ENCODE peak calls at places on chromosomes 2 and 18, in ten cellular contexts. Y, T, F, V, D, L, O, A, U and I are unnamed samples.

GRCh38 chr2:42386684-42387083 is 25.7 kb upstream of the COX7A2L start:
- DNase-seq in Y (peak), T (no peak), F (no peak), V (no peak), D (no peak), L (no peak), O (no peak), A (no peak), U (no peak), I (no peak)

GRCh38 chr2:235054497-235054896 is 102.7 kb downstream of the SH3BP4 start:
- DNase-seq in Y (no peak), T (no peak), F (no peak), V (peak), D (no peak), L (no peak), O (peak), A (no peak), U (no peak), I (no peak)

GRCh38 chr2:113341191-113341590 is 62.5 kb upstream of the PAX8 start:
- DNase-seq in Y (no peak), T (no peak), F (no peak), V (no peak), D (no peak), L (no peak), O (no peak), A (peak), U (no peak), I (no peak)

GRCh38 chr2:232335859-232336215 is 42.7 kb upstream of the ALPP start:
- DNase-seq in Y (no peak), T (peak), F (no peak), V (peak), D (no peak), L (peak), O (no peak), A (no peak), U (peak), I (no peak)

GRCh38 chr2:218392459-218392858 is 7.2 kb upstream of the CTDSP1 start:
- DNase-seq in Y (no peak), T (no peak), F (no peak), V (no peak), D (no peak), L (no peak), O (no peak), A (no peak), U (no peak), I (no peak)

GRCh38 chr18:9961031-9961430 is 47.2 kb downstream of the VAPA start:
- DNase-seq in Y (no peak), T (no peak), F (no peak), V (no peak), D (no peak), L (no peak), O (no peak), A (no peak), U (no peak), I (no peak)

GRCh38 chr2:238172439-238172838 is 13.7 kb downstream of the ERFE start:
- DNase-seq in Y (no peak), T (no peak), F (no peak), V (no peak), D (no peak), L (no peak), O (no peak), A (no peak), U (no peak), I (no peak)

GRCh38 chr18:51025512-51025911 is 4.5 kb upstream of the SMAD4 start:
- DNase-seq in Y (no peak), T (no peak), F (no peak), V (no peak), D (no peak), L (no peak), O (no peak), A (no peak), U (no peak), I (no peak)

GRCh38 chr2:239304533-239305221 is 96.1 kb downstream of the HDAC4 start:
- DNase-seq in Y (no peak), T (no peak), F (no peak), V (peak), D (no peak), L (peak), O (peak), A (peak), U (peak), I (no peak)

GRCh38 chr18:80112623-80113248 is 3.7 kb downstream of the ADNP2 start:
- DNase-seq in Y (no peak), T (no peak), F (no peak), V (no peak), D (no peak), L (no peak), O (no peak), A (no peak), U (no peak), I (no peak)

GRCh38 chr2:205496777-205497176 is 185.5 kb upstream of the NRP2 start:
- DNase-seq in Y (no peak), T (no peak), F (peak), V (no peak), D (no peak), L (no peak), O (no peak), A (no peak), U (no peak), I (no peak)

GRCh38 chr2:63537306-63537705 is 51.0 kb downstream of the WDPCP start:
- DNase-seq in Y (no peak), T (no peak), F (peak), V (no peak), D (no peak), L (no peak), O (no peak), A (no peak), U (no peak), I (no peak)

GRCh38 chr18:46098616-46098933 is 479 bp upstream of the ATP5F1A start:
- DNase-seq in Y (no peak), T (no peak), F (no peak), V (no peak), D (no peak), L (no peak), O (no peak), A (no peak), U (no peak), I (no peak)

GRCh38 chr18:26421503-26421902 is 126.8 kb downstream of the KCTD1 start:
- DNase-seq in Y (no peak), T (no peak), F (no peak), V (no peak), D (peak), L (peak), O (no peak), A (no peak), U (no peak), I (no peak)

GRCh38 chr2:108323619-108324018 is 34.9 kb downstream of the SULT1C2 start:
- DNase-seq in Y (no peak), T (no peak), F (peak), V (no peak), D (no peak), L (no peak), O (no peak), A (no peak), U (no peak), I (no peak)

GRCh38 chr2:152740743-152741328 is 22.4 kb downstream of the ARL6IP6 start:
- DNase-seq in Y (peak), T (no peak), F (peak), V (no peak), D (no peak), L (no peak), O (no peak), A (no peak), U (no peak), I (no peak)

GRCh38 chr2:37283207-37283606 is 41.4 kb downstream of the PRKD3 start:
- DNase-seq in Y (no peak), T (no peak), F (peak), V (no peak), D (no peak), L (no peak), O (no peak), A (no peak), U (no peak), I (no peak)

GRCh38 chr2:190912731-190913130 is 32.1 kb downstream of the GLS start:
- DNase-seq in Y (no peak), T (no peak), F (peak), V (no peak), D (no peak), L (no peak), O (no peak), A (no peak), U (no peak), I (no peak)

GRCh38 chr2:221779614-221780067 is 207.5 kb upstream of the EPHA4 start:
- DNase-seq in Y (no peak), T (no peak), F (peak), V (no peak), D (no peak), L (peak), O (no peak), A (no peak), U (peak), I (no peak)

GRCh38 chr18:76519156-76519549 is 24.1 kb upstream of the ZNF516 start:
- DNase-seq in Y (no peak), T (no peak), F (no peak), V (no peak), D (no peak), L (no peak), O (no peak), A (no peak), U (no peak), I (no peak)

GRCh38 chr18:35457140-35457704 is 40.5 kb downstream of the INO80C start:
- DNase-seq in Y (no peak), T (no peak), F (no peak), V (no peak), D (no peak), L (no peak), O (no peak), A (no peak), U (no peak), I (no peak)

GRCh38 chr18:31685097-31686082 is 1.0 kb upstream of the B4GALT6 start:
- DNase-seq in Y (peak), T (peak), F (peak), V (peak), D (no peak), L (peak), O (peak), A (peak), U (peak), I (no peak)

GRCh38 chr2:99938250-99938649 is 204.1 kb downstream of the AFF3 start:
- DNase-seq in Y (no peak), T (no peak), F (no peak), V (no peak), D (no peak), L (no peak), O (no peak), A (no peak), U (no peak), I (no peak)

GRCh38 chr2:28134262-28134812 is 243.8 kb downstream of the BABAM2 start:
- DNase-seq in Y (no peak), T (peak), F (no peak), V (peak), D (no peak), L (peak), O (no peak), A (no peak), U (peak), I (peak)

GRCh38 chr18:3454365-3455089 is 4.6 kb downstream of the TGIF1 start:
- DNase-seq in Y (no peak), T (no peak), F (peak), V (no peak), D (no peak), L (no peak), O (no peak), A (peak), U (peak), I (peak)

GRCh38 chr2:157261199-157261782 is 3.8 kb downstream of the GALNT5 start:
- DNase-seq in Y (peak), T (no peak), F (peak), V (peak), D (no peak), L (no peak), O (no peak), A (no peak), U (peak), I (peak)

GRCh38 chr2:180655393-180655792 is 325.0 kb upstream of the UBE2E3 start:
- DNase-seq in Y (no peak), T (no peak), F (no peak), V (no peak), D (no peak), L (no peak), O (no peak), A (no peak), U (no peak), I (no peak)

GRCh38 chr2:229445501-229446294 is 174.6 kb upstream of the PID1 start:
- DNase-seq in Y (no peak), T (peak), F (peak), V (no peak), D (no peak), L (peak), O (no peak), A (no peak), U (no peak), I (peak)

DNA sequence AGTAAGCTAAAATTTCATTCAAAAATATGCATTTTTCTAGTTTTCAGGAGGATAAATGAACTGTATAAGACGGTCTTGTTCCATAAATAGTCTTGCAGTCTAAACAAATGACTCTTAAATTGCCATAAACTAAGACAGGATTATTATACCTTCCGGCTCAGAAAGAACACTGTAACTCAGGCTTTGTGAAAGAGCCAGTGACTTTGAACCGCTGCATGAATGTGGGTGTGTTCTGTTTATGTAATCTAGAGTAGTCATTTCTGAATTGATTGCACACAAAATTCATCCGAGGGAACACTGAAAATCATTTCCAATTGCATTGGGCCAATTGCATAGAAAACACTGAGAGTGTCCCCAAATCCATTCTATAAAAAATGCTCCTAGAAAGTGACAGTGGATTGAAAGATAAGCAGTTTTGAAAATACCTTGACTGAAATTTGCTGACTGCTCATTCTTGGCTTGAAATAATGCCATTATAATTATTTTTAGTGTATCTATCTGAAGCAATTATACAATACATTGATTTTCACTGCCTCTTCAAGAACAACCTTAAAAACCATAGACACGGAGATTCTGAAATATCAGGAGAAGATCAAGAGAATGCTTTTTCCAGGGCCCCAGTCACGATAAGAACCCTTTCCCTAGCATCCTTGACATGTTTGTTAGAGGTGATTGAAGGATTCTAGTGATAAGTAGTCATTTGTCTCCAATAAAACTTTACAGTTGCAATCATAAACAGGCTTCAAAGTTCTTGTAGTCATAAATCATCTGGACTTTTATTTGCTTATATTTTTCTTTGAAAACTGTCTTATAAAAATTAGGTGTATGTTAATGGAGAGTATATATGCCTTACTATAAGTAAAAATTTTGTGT is 55.4 kb downstream of the CNTNAP5 start:
- DNase-seq in Y (no peak), T (no peak), F (no peak), V (no peak), D (no peak), L (no peak), O (no peak), A (no peak), U (no peak), I (no peak)
- TF ChIP-seq POLR2A in Y (no peak), T (no peak), F (no peak), V (no peak), D (no peak), L (no peak), O (no peak), A (no peak), U (no peak), I (no peak)

GRCh38 chr2:144441711-144442141 is 78.2 kb downstream of the ZEB2 start:
- DNase-seq in Y (no peak), T (no peak), F (no peak), V (no peak), D (no peak), L (no peak), O (no peak), A (no peak), U (no peak), I (no peak)
- H3K27ac ChIP-seq in Y (no peak), T (no peak), F (no peak), V (no peak), D (no peak), L (no peak), O (peak), A (peak), U (peak), I (peak)

GRCh38 chr2:73246850-73247249 is 12.7 kb downstream of the CCT7 start:
- DNase-seq in Y (no peak), T (no peak), F (no peak), V (no peak), D (no peak), L (no peak), O (no peak), A (no peak), U (no peak), I (no peak)

GRCh38 chr2:73243884-73244570 is 9.9 kb downstream of the CCT7 start:
- DNase-seq in Y (no peak), T (peak), F (peak), V (no peak), D (no peak), L (no peak), O (no peak), A (peak), U (no peak), I (no peak)

GRCh38 chr2:73239776-73240175 is 5.7 kb downstream of the CCT7 start:
- DNase-seq in Y (no peak), T (no peak), F (peak), V (no peak), D (no peak), L (no peak), O (no peak), A (no peak), U (no peak), I (no peak)

GRCh38 chr2:73249636-73250035 is 15.5 kb downstream of the CCT7 start:
- DNase-seq in Y (no peak), T (no peak), F (no peak), V (no peak), D (no peak), L (no peak), O (no peak), A (no peak), U (no peak), I (no peak)

DNA sequence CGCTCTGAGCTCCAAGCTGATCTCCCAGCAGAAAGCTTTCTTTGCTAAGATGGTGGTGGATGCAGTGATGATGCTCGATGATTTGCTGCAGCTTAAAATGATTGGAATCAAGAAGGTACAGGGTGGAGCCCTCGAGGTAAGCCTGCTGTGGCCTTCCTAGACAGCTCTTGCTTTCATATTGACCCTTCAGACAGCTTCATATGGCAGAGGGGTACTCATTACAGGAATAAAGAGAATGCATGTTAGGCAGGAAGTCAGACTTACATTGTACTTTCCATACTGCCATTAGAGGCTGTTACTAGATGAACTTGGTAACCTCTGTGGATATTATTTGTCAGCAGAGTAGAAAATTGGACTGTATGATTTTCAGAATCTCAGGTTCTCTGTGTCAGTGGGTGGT is 10.5 kb downstream of the CCT7 start:
- DNase-seq in Y (no peak), T (no peak), F (no peak), V (no peak), D (no peak), L (no peak), O (no peak), A (no peak), U (no peak), I (no peak)
- H3K4me3 ChIP-seq in Y (no peak), T (no peak), F (no peak), V (no peak), D (no peak), L (no peak), O (no peak), A (no peak), U (no peak), I (no peak)

GRCh38 chr2:200828104-200828503 is 16.4 kb downstream of the BZW1 start:
- DNase-seq in Y (no peak), T (no peak), F (no peak), V (no peak), D (no peak), L (no peak), O (no peak), A (no peak), U (no peak), I (no peak)

GRCh38 chr2:200828572-200829257 is 17.0 kb downstream of the BZW1 start:
- DNase-seq in Y (no peak), T (no peak), F (no peak), V (no peak), D (no peak), L (no peak), O (no peak), A (peak), U (peak), I (no peak)

DNA sequence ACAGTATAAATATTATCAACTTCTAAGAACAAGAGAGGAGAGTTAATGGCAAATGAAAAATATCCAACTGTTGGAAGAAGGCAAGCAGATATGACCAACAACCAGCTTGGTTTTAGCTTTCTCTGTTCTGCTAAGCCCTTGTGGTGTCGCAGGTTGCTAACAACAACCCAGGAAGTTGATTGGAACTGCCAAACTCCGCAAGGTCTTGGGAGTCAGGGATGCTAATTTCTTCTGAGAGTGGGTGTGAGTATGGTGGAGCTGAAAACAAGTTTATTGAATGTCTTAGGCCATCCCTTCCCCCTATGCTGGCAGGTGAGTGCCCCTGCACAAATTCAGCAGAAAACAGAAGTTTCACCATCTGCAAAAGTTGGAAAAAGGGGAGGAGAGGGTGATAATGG is 17.5 kb downstream of the BZW1 start:
- DNase-seq in Y (no peak), T (no peak), F (no peak), V (no peak), D (no peak), L (no peak), O (no peak), A (peak), U (no peak), I (no peak)
- TF ChIP-seq POLR2A in Y (no peak), T (no peak), F (peak), V (no peak), D (no peak), L (no peak), O (no peak), A (no peak), U (no peak), I (no peak)

GRCh38 chr18:77870238-77870637 is 620.6 kb downstream of the GALR1 start:
- DNase-seq in Y (no peak), T (no peak), F (no peak), V (no peak), D (no peak), L (no peak), O (no peak), A (peak), U (no peak), I (no peak)
- H3K27ac ChIP-seq in Y (no peak), T (no peak), F (no peak), V (no peak), D (no peak), L (peak), O (peak), A (no peak), U (no peak), I (no peak)

GRCh38 chr18:55579471-55579870 is 8.5 kb downstream of the TCF4 start:
- DNase-seq in Y (no peak), T (no peak), F (peak), V (no peak), D (no peak), L (no peak), O (no peak), A (no peak), U (no peak), I (no peak)
- H3K4me3 ChIP-seq in Y (no peak), T (no peak), F (no peak), V (no peak), D (no peak), L (no peak), O (no peak), A (no peak), U (no peak), I (no peak)